ENCODE peak calls at places on chromosomes 12 and 14, in four cellular contexts. G, I, Q and B are unnamed samples.

GRCh38 chr12:118402251-118402650 is 25.9 kb downstream of the SUDS3 start:
- DNase-seq in G (no peak), I (no peak), Q (no peak), B (no peak)

GRCh38 chr12:77847665-77848431 is 17.2 kb downstream of the NAV3 start:
- DNase-seq in G (no peak), Q (no peak), I (no peak), B (no peak)

GRCh38 chr12:51417826-51418225 is 6.8 kb upstream of the SLC4A8 start:
- DNase-seq in Q (no peak), I (no peak), G (no peak), B (no peak)

GRCh38 chr12:108816652-108817335 is 40.6 kb downstream of the SSH1 start:
- DNase-seq in Q (no peak), I (no peak), G (no peak), B (no peak)

GRCh38 chr12:53618340-53618739 is 7.8 kb downstream of the ATF7 start:
- DNase-seq in I (no peak), Q (no peak), G (no peak), B (no peak)

GRCh38 chr12:50006754-50007442 is 18.4 kb downstream of the RACGAP1 start:
- DNase-seq in I (no peak), G (no peak), Q (no peak), B (no peak)

GRCh38 chr14:92456215-92457017 is 57.2 kb upstream of the RIN3 start:
- DNase-seq in G (peak; percentile 83), I (no peak), Q (peak; percentile 55), B (peak; percentile 89)

GRCh38 chr12:41596190-41596589 is 408.1 kb downstream of the PDZRN4 start:
- DNase-seq in I (no peak), G (no peak), Q (no peak), B (no peak)

GRCh38 chr12:129163861-129164260 is 310.6 kb downstream of the GLT1D1 start:
- DNase-seq in Q (no peak), G (no peak), I (no peak), B (no peak)

GRCh38 chr12:58959639-58960300 is 39.5 kb upstream of the LRIG3 start:
- DNase-seq in Q (no peak), I (no peak), G (no peak), B (no peak)

GRCh38 chr12:21546721-21547120 is 20.6 kb downstream of the SPX start:
- DNase-seq in I (no peak), G (no peak), Q (no peak), B (no peak)

GRCh38 chr12:118058881-118059644 is 1.9 kb downstream of the WSB2 start:
- DNase-seq in G (no peak), Q (no peak), I (no peak), B (no peak)

GRCh38 chr12:5447329-5447728 is 15.4 kb downstream of the NTF3 start:
- DNase-seq in I (no peak), Q (no peak), G (no peak), B (no peak)

GRCh38 chr14:67589212-67589770 is 10.8 kb downstream of the PIGH start:
- DNase-seq in G (no peak), I (no peak), Q (no peak), B (no peak)

GRCh38 chr12:32583535-32583934 is 95.6 kb upstream of the DNM1L start:
- DNase-seq in I (no peak), Q (no peak), G (no peak), B (no peak)

GRCh38 chr12:54596526-54596946 is 8.1 kb upstream of the PPP1R1A start:
- DNase-seq in Q (peak; percentile 61), G (peak; percentile 83), I (peak; percentile 59), B (peak; percentile 73)

GRCh38 chr12:13135336-13136178 is 32.1 kb upstream of the GSG1 start:
- DNase-seq in G (peak; percentile 12), I (peak; percentile 89), Q (no peak), B (peak; percentile 23)

GRCh38 chr12:26939192-26939832 is 1.0 kb downstream of the FGFR1OP2 start:
- DNase-seq in I (no peak), Q (no peak), G (no peak), B (no peak)

GRCh38 chr14:101501341-101501740 is 60.0 kb upstream of the DIO3 start:
- DNase-seq in Q (no peak), G (no peak), I (peak; percentile 17), B (peak; percentile 47)

GRCh38 chr14:53509845-53510244 is 356.7 kb upstream of the DDHD1 start:
- DNase-seq in Q (no peak), G (no peak), I (no peak), B (no peak)

GRCh38 chr12:25102402-25102801 is 92.6 kb downstream of the DNAI7 start:
- DNase-seq in G (no peak), I (no peak), Q (no peak), B (peak; percentile 16)

GRCh38 chr12:48004941-48005749 is 869 bp upstream of the COL2A1 start:
- DNase-seq in Q (no peak), G (peak; percentile 52), I (peak; percentile 47), B (peak; percentile 80)

GRCh38 chr12:128420163-128420562 is 153.2 kb downstream of the TMEM132C start:
- DNase-seq in Q (no peak), I (no peak), G (no peak), B (no peak)

GRCh38 chr12:49058366-49059062 is 2.1 kb downstream of the KMT2D start:
- DNase-seq in Q (peak; percentile 27), G (no peak), I (no peak), B (peak; percentile 40)

GRCh38 chr12:39613525-39613924 is 6.1 kb downstream of the ABCD2 start:
- DNase-seq in I (no peak), G (no peak), Q (peak; percentile 20), B (no peak)

GRCh38 chr12:75884465-75884985 is 147.1 kb downstream of the PHLDA1 start:
- DNase-seq in I (no peak), Q (no peak), G (no peak), B (peak; percentile 24)

GRCh38 chr12:126831115-126831514 is 1435.9 kb upstream of the TMEM132C start:
- DNase-seq in I (no peak), Q (no peak), G (no peak), B (no peak)

GRCh38 chr14:67738740-67739504 is 37.2 kb downstream of the RDH12 start:
- DNase-seq in I (peak; percentile 49), Q (no peak), G (no peak), B (no peak)

GRCh38 chr12:6352198-6353173 is 10.6 kb upstream of the TNFRSF1A start:
- DNase-seq in Q (no peak), G (no peak), I (no peak), B (no peak)

GRCh38 chr14:20332386-20332945 is 613 bp downstream of the CCNB1IP1 start:
- DNase-seq in G (peak; percentile 62), Q (peak; percentile 21), I (no peak), B (no peak)

GRCh38 chr12:113581342-113581741 is 109.7 kb upstream of the LHX5 start:
- DNase-seq in I (no peak), G (no peak), Q (no peak), B (no peak)

GRCh38 chr14:65303902-65304222 is 108.7 kb upstream of the FUT8 start:
- DNase-seq in G (no peak), Q (no peak), I (no peak), B (no peak)

GRCh38 chr14:65302571-65303184 is 109.9 kb upstream of the FUT8 start:
- DNase-seq in I (no peak), Q (no peak), G (no peak), B (no peak)

GRCh38 chr14:65304963-65305362 is 107.6 kb upstream of the FUT8 start:
- DNase-seq in Q (no peak), G (no peak), I (no peak), B (no peak)

GRCh38 chr14:65303185-65303901 is 109.2 kb upstream of the FUT8 start:
- DNase-seq in I (no peak), G (no peak), Q (no peak), B (no peak)

DNA sequence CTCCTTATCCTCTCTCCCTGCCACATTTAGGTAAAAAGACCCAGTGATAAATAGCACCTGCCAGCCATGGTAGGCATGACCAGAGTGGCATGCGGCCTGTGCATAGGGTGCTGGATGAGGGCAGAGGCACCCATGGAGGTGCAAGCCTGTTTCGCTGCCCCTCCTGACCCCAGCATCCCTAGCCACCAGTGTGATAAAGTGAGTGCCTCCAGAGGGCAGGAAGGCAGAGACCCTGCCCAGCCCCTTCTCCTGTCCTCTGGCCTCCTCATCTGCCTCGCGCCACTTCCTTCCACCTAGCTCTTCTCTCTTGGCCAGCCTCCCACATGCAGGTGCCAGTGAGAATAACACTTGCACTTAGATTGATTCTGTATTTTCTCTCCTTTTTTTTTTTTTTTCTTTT is 108.3 kb upstream of the FUT8 start:
- DNase-seq in Q (no peak), G (no peak), I (no peak), B (no peak)
- H3K4me3 ChIP-seq in Q (no peak overlapping the region), G (no peak overlapping the region), I (no peak overlapping the region), B (no peak overlapping the region)

DNA sequence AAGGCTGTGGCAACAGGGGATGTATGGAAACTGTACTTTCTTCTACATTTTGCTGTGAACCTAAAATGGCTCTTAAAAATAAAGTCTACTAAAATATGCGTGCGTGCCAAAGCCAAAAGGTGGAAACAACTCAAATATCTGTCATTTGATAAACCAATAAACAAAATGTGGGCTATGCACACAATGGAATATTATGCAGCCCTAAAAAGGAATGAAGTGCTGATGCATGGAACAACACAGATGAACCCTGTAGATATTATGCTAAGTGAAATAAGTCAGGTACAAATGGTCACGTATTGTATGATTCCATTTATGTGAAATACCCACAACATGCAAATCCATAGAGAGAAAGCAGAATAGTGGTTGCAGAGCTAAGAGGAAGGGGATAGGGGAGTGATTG is 8.0 kb downstream of the CACNA2D4 start:
- DNase-seq in Q (no peak), I (no peak), G (no peak), B (no peak)
- H3K36me3 ChIP-seq in Q (no peaks in the 10 kb centered on the region), I (no peaks in the 10 kb centered on the region), G (no peaks in the 10 kb centered on the region), B (no peaks in the 10 kb centered on the region)

GRCh38 chr14:32023540-32023939 is 53.6 kb upstream of the ARHGAP5 start:
- DNase-seq in Q (no peak), G (no peak), I (no peak), B (no peak)
- H3K27me3 ChIP-seq in Q (no peaks in the 10 kb centered on the region), G (no peaks in the 10 kb centered on the region), I (no peaks in the 10 kb centered on the region), B (no peaks in the 10 kb centered on the region)

GRCh38 chr12:104634852-104635251 is 178.1 kb downstream of the CHST11 start:
- DNase-seq in G (no peak), I (no peak), Q (no peak), B (no peak)
- H3K4me3 ChIP-seq in G (no peak overlapping the region), I (no peak overlapping the region), Q (no peak overlapping the region), B (no peak overlapping the region)

DNA sequence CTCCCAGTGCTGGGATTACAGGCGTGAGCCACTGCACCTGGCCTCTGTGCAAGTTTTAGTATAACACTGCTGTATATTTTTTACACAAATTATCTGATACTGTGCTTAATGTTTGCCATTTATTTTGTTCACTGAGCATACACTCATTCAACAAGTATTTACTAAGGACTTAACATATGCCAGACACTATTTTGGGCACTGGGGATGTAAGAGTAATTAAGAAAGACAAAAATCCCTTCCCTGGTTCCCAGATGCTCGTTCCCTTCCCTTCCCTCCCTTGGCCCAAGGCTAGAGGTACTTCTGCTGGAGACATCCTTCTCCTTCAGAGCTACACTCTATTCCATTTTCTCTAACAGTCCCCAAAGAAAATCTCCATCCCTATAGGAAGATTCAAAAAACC is 12.5 kb downstream of the CIT start:
- DNase-seq in G (no peak), Q (no peak), I (no peak), B (no peak)
- H3K36me3 ChIP-seq in G (no peaks in the 10 kb centered on the region), Q (peaks cover 12% of the 10 kb centered on the region), I (peaks cover 3% of the 10 kb centered on the region), B (peaks cover 28% of the 10 kb centered on the region)

GRCh38 chr14:94181835-94182234 is 7.7 kb downstream of the PPP4R4 start:
- DNase-seq in G (no peak), I (no peak), Q (no peak), B (no peak)
- H3K27me3 ChIP-seq in G (peaks cover 12% of the 10 kb centered on the region), I (no peaks in the 10 kb centered on the region), Q (no peaks in the 10 kb centered on the region), B (no peaks in the 10 kb centered on the region)